ENCODE peak calls at places on chromosome 12, in seven cellular contexts. X, T, M, P, Z, R and E are unnamed samples.

GRCh38 chr12:103680591-103681065 is 93.6 kb downstream of the STAB2 start:
- DNase-seq in X (no peak), T (no peak), M (no peak), P (peak; percentile 72), Z (no peak), R (no peak), E (peak; percentile 12)

GRCh38 chr12:6310771-6311610 is 509 bp downstream of the PLEKHG6 start:
- DNase-seq in X (no peak), T (no peak), M (no peak), P (no peak), Z (no peak), R (no peak), E (no peak)

GRCh38 chr12:47121146-47121545 is 41.4 kb upstream of the AMIGO2 start:
- DNase-seq in X (no peak), T (no peak), M (no peak), P (no peak), Z (peak; percentile 15), R (no peak), E (no peak)

GRCh38 chr12:30420561-30420960 is 275.1 kb downstream of the IPO8 start:
- DNase-seq in X (no peak), T (no peak), M (no peak), P (no peak), Z (no peak), R (no peak), E (no peak)

GRCh38 chr12:91854725-91855124 is 290.9 kb downstream of the BTG1 start:
- DNase-seq in X (no peak), T (no peak), M (no peak), P (no peak), Z (no peak), R (no peak), E (no peak)

GRCh38 chr12:103836345-103836744 is 4.7 kb downstream of the NT5DC3 start:
- DNase-seq in X (no peak), T (no peak), M (no peak), P (no peak), Z (no peak), R (no peak), E (no peak)

GRCh38 chr12:123808167-123808566 is 46.1 kb downstream of the DNAH10 start:
- DNase-seq in X (no peak), T (peak; percentile 43), M (no peak), P (no peak), Z (peak; percentile 38), R (no peak), E (no peak)

GRCh38 chr12:30166416-30166815 is 382.7 kb upstream of the TMTC1 start:
- DNase-seq in X (no peak), T (no peak), M (no peak), P (no peak), Z (no peak), R (no peak), E (no peak)

GRCh38 chr12:109949089-109949488 is 47.1 kb downstream of the GIT2 start:
- DNase-seq in X (no peak), T (no peak), M (no peak), P (no peak), Z (no peak), R (no peak), E (no peak)

GRCh38 chr12:63964301-63964700 is 119.8 kb downstream of the SRGAP1 start:
- DNase-seq in X (no peak), T (no peak), M (no peak), P (no peak), Z (no peak), R (no peak), E (no peak)

GRCh38 chr12:122399592-122400373 is 22.7 kb downstream of the CLIP1 start:
- DNase-seq in X (no peak), T (peak; percentile 59), M (peak; percentile 20), P (peak; percentile 53), Z (peak; percentile 68), R (peak; percentile 47), E (peak; percentile 55)

GRCh38 chr12:110349096-110349495 is 54.4 kb downstream of the ANAPC7 start:
- DNase-seq in X (no peak), T (no peak), M (no peak), P (no peak), Z (no peak), R (no peak), E (no peak)

GRCh38 chr12:34604631-34605509 is 582.6 kb downstream of the ALG10 start:
- DNase-seq in X (no peak), T (no peak), M (no peak), P (no peak), Z (no peak), R (no peak), E (no peak)

GRCh38 chr12:8018666-8019581 is 13.6 kb upstream of the FOXJ2 start:
- DNase-seq in X (no peak), T (no peak), M (no peak), P (no peak), Z (no peak), R (no peak), E (no peak)

GRCh38 chr12:78260976-78261375 is 430.3 kb downstream of the NAV3 start:
- DNase-seq in X (no peak), T (no peak), M (no peak), P (no peak), Z (no peak), R (no peak), E (no peak)

GRCh38 chr12:81888961-81889360 is 129.8 kb upstream of the PPFIA2 start:
- DNase-seq in X (no peak), T (no peak), M (no peak), P (no peak), Z (no peak), R (no peak), E (no peak)

GRCh38 chr12:61758661-61759060 is 501.5 kb upstream of the USP15 start:
- DNase-seq in X (no peak), T (no peak), M (no peak), P (no peak), Z (no peak), R (no peak), E (no peak)

GRCh38 chr12:52867636-52868035 is 18.8 kb upstream of the KRT78 start:
- DNase-seq in X (no peak), T (no peak), M (no peak), P (peak; percentile 73), Z (peak; percentile 86), R (peak; percentile 40), E (no peak)

GRCh38 chr12:22722081-22722480 is 97.1 kb downstream of the ETNK1 start:
- DNase-seq in X (no peak), T (no peak), M (no peak), P (no peak), Z (no peak), R (no peak), E (no peak)

GRCh38 chr12:79360936-79361335 is 329.8 kb downstream of the PAWR start:
- DNase-seq in X (no peak), T (no peak), M (no peak), P (no peak), Z (no peak), R (no peak), E (no peak)

GRCh38 chr12:19856389-19856788 is 417.1 kb downstream of the AEBP2 start:
- DNase-seq in X (no peak), T (no peak), M (no peak), P (no peak), Z (no peak), R (no peak), E (no peak)